ENCODE peak calls at places on chromosome 2, in nine cellular contexts. One of them, this sample, is unnamed.

GRCh38 chr2:234003972-234004617 is 46.4 kb upstream of the SPP2 start:
- DNase-seq in neural crest cell: no peak
- DNase-seq in GM12892: no peak
- DNase-seq in activated T-cell treated with anti-CD3 and anti-CD28 coated beads, Interleukin-2, amount 50 U/mL, for 72 hours: peak
- DNase-seq in neural progenitor cell: no peak
- DNase-seq in adrenal gland: peak
- DNase-seq in ascending aorta: no peak
- DNase-seq in NCI-H1417: no peak
- DNase-seq in glutamatergic neuron: no peak
- DNase-seq in this sample: no peak

GRCh38 chr2:26608557-26608956 is 32.6 kb downstream of the CIB4 start:
- DNase-seq in neural crest cell: no peak
- DNase-seq in GM12892: no peak
- DNase-seq in activated T-cell treated with anti-CD3 and anti-CD28 coated beads, Interleukin-2, amount 50 U/mL, for 72 hours: no peak
- DNase-seq in neural progenitor cell: no peak
- DNase-seq in adrenal gland: no peak
- DNase-seq in ascending aorta: no peak
- DNase-seq in NCI-H1417: no peak
- DNase-seq in glutamatergic neuron: no peak
- DNase-seq in this sample: no peak

GRCh38 chr2:97775074-97775473 is 61.7 kb downstream of the ZAP70 start:
- DNase-seq in neural crest cell: no peak
- DNase-seq in GM12892: no peak
- DNase-seq in activated T-cell treated with anti-CD3 and anti-CD28 coated beads, Interleukin-2, amount 50 U/mL, for 72 hours: no peak
- DNase-seq in neural progenitor cell: no peak
- DNase-seq in adrenal gland: no peak
- DNase-seq in ascending aorta: no peak
- DNase-seq in NCI-H1417: no peak
- DNase-seq in glutamatergic neuron: no peak
- DNase-seq in this sample: no peak

GRCh38 chr2:99256677-99257076 is 1.2 kb upstream of the LYG2 start:
- DNase-seq in neural crest cell: no peak
- DNase-seq in GM12892: no peak
- DNase-seq in activated T-cell treated with anti-CD3 and anti-CD28 coated beads, Interleukin-2, amount 50 U/mL, for 72 hours: no peak
- DNase-seq in neural progenitor cell: no peak
- DNase-seq in adrenal gland: no peak
- DNase-seq in ascending aorta: no peak
- DNase-seq in NCI-H1417: no peak
- DNase-seq in glutamatergic neuron: no peak
- DNase-seq in this sample: no peak

GRCh38 chr2:85437488-85438290 is 19.2 kb downstream of the SH2D6 start:
- DNase-seq in neural crest cell: peak
- DNase-seq in GM12892: peak
- DNase-seq in activated T-cell treated with anti-CD3 and anti-CD28 coated beads, Interleukin-2, amount 50 U/mL, for 72 hours: peak
- DNase-seq in neural progenitor cell: peak
- DNase-seq in adrenal gland: peak
- DNase-seq in ascending aorta: peak
- DNase-seq in NCI-H1417: peak
- DNase-seq in glutamatergic neuron: peak
- DNase-seq in this sample: peak

GRCh38 chr2:66580343-66580954 is 145.5 kb downstream of the MEIS1 start:
- DNase-seq in neural crest cell: no peak
- DNase-seq in GM12892: no peak
- DNase-seq in activated T-cell treated with anti-CD3 and anti-CD28 coated beads, Interleukin-2, amount 50 U/mL, for 72 hours: no peak
- DNase-seq in neural progenitor cell: no peak
- DNase-seq in adrenal gland: no peak
- DNase-seq in ascending aorta: no peak
- DNase-seq in NCI-H1417: no peak
- DNase-seq in glutamatergic neuron: no peak
- DNase-seq in this sample: no peak

GRCh38 chr2:62266433-62267038 is 70.6 kb downstream of the B3GNT2 start:
- DNase-seq in neural crest cell: no peak
- DNase-seq in GM12892: no peak
- DNase-seq in activated T-cell treated with anti-CD3 and anti-CD28 coated beads, Interleukin-2, amount 50 U/mL, for 72 hours: no peak
- DNase-seq in neural progenitor cell: peak
- DNase-seq in adrenal gland: no peak
- DNase-seq in ascending aorta: no peak
- DNase-seq in NCI-H1417: no peak
- DNase-seq in glutamatergic neuron: no peak
- DNase-seq in this sample: no peak

GRCh38 chr2:26542676-26543505 is 65.0 kb upstream of the OTOF start:
- DNase-seq in neural crest cell: no peak
- DNase-seq in GM12892: no peak
- DNase-seq in activated T-cell treated with anti-CD3 and anti-CD28 coated beads, Interleukin-2, amount 50 U/mL, for 72 hours: no peak
- DNase-seq in neural progenitor cell: no peak
- DNase-seq in adrenal gland: no peak
- DNase-seq in ascending aorta: peak
- DNase-seq in NCI-H1417: peak
- DNase-seq in glutamatergic neuron: no peak
- DNase-seq in this sample: no peak

GRCh38 chr2:147092266-147092665 is 752.6 kb upstream of the ACVR2A start:
- DNase-seq in neural crest cell: no peak
- DNase-seq in GM12892: no peak
- DNase-seq in activated T-cell treated with anti-CD3 and anti-CD28 coated beads, Interleukin-2, amount 50 U/mL, for 72 hours: no peak
- DNase-seq in neural progenitor cell: no peak
- DNase-seq in adrenal gland: no peak
- DNase-seq in ascending aorta: no peak
- DNase-seq in NCI-H1417: no peak
- DNase-seq in glutamatergic neuron: no peak
- DNase-seq in this sample: no peak

GRCh38 chr2:112481050-112481527 is 867 bp upstream of the TTL start:
- DNase-seq in neural crest cell: peak
- DNase-seq in GM12892: peak
- DNase-seq in activated T-cell treated with anti-CD3 and anti-CD28 coated beads, Interleukin-2, amount 50 U/mL, for 72 hours: peak
- DNase-seq in neural progenitor cell: peak
- DNase-seq in adrenal gland: peak
- DNase-seq in ascending aorta: peak
- DNase-seq in NCI-H1417: peak
- DNase-seq in glutamatergic neuron: peak
- DNase-seq in this sample: peak

GRCh38 chr2:157789933-157790511 is 86.1 kb downstream of the ACVR1 start:
- DNase-seq in neural crest cell: no peak
- DNase-seq in GM12892: no peak
- DNase-seq in activated T-cell treated with anti-CD3 and anti-CD28 coated beads, Interleukin-2, amount 50 U/mL, for 72 hours: no peak
- DNase-seq in neural progenitor cell: peak
- DNase-seq in adrenal gland: no peak
- DNase-seq in ascending aorta: peak
- DNase-seq in NCI-H1417: no peak
- DNase-seq in glutamatergic neuron: no peak
- DNase-seq in this sample: peak

GRCh38 chr2:196160101-196160500 is 11.3 kb downstream of the STK17B start:
- DNase-seq in neural crest cell: no peak
- DNase-seq in GM12892: no peak
- DNase-seq in activated T-cell treated with anti-CD3 and anti-CD28 coated beads, Interleukin-2, amount 50 U/mL, for 72 hours: peak
- DNase-seq in neural progenitor cell: peak
- DNase-seq in adrenal gland: peak
- DNase-seq in ascending aorta: no peak
- DNase-seq in NCI-H1417: no peak
- DNase-seq in glutamatergic neuron: no peak
- DNase-seq in this sample: no peak

GRCh38 chr2:230642966-230643365 is 69.7 kb upstream of the CAB39 start:
- DNase-seq in neural crest cell: no peak
- DNase-seq in GM12892: no peak
- DNase-seq in activated T-cell treated with anti-CD3 and anti-CD28 coated beads, Interleukin-2, amount 50 U/mL, for 72 hours: no peak
- DNase-seq in neural progenitor cell: no peak
- DNase-seq in adrenal gland: no peak
- DNase-seq in ascending aorta: no peak
- DNase-seq in NCI-H1417: no peak
- DNase-seq in glutamatergic neuron: no peak
- DNase-seq in this sample: no peak

GRCh38 chr2:98935111-98935770 is 784 bp downstream of the CRACDL start:
- DNase-seq in neural crest cell: no peak
- DNase-seq in GM12892: no peak
- DNase-seq in activated T-cell treated with anti-CD3 and anti-CD28 coated beads, Interleukin-2, amount 50 U/mL, for 72 hours: no peak
- DNase-seq in neural progenitor cell: peak
- DNase-seq in adrenal gland: no peak
- DNase-seq in ascending aorta: no peak
- DNase-seq in NCI-H1417: peak
- DNase-seq in glutamatergic neuron: no peak
- DNase-seq in this sample: no peak

GRCh38 chr2:236658974-236659757 is 89.5 kb downstream of the ACKR3 start:
- DNase-seq in neural crest cell: no peak
- DNase-seq in GM12892: no peak
- DNase-seq in activated T-cell treated with anti-CD3 and anti-CD28 coated beads, Interleukin-2, amount 50 U/mL, for 72 hours: no peak
- DNase-seq in neural progenitor cell: no peak
- DNase-seq in adrenal gland: no peak
- DNase-seq in ascending aorta: peak
- DNase-seq in NCI-H1417: no peak
- DNase-seq in glutamatergic neuron: no peak
- DNase-seq in this sample: no peak

GRCh38 chr2:180625006-180625844 is 355.2 kb upstream of the UBE2E3 start:
- DNase-seq in neural crest cell: no peak
- DNase-seq in GM12892: no peak
- DNase-seq in activated T-cell treated with anti-CD3 and anti-CD28 coated beads, Interleukin-2, amount 50 U/mL, for 72 hours: no peak
- DNase-seq in neural progenitor cell: no peak
- DNase-seq in adrenal gland: no peak
- DNase-seq in ascending aorta: no peak
- DNase-seq in NCI-H1417: no peak
- DNase-seq in glutamatergic neuron: no peak
- DNase-seq in this sample: no peak

GRCh38 chr2:65655000-65655399 is 222.6 kb upstream of the SPRED2 start:
- DNase-seq in neural crest cell: no peak
- DNase-seq in GM12892: no peak
- DNase-seq in activated T-cell treated with anti-CD3 and anti-CD28 coated beads, Interleukin-2, amount 50 U/mL, for 72 hours: no peak
- DNase-seq in neural progenitor cell: no peak
- DNase-seq in adrenal gland: no peak
- DNase-seq in ascending aorta: no peak
- DNase-seq in NCI-H1417: peak
- DNase-seq in glutamatergic neuron: no peak
- DNase-seq in this sample: no peak

GRCh38 chr2:121944072-121944829 is 188.8 kb downstream of the TSN start:
- DNase-seq in neural crest cell: no peak
- DNase-seq in GM12892: no peak
- DNase-seq in activated T-cell treated with anti-CD3 and anti-CD28 coated beads, Interleukin-2, amount 50 U/mL, for 72 hours: no peak
- DNase-seq in neural progenitor cell: no peak
- DNase-seq in adrenal gland: peak
- DNase-seq in ascending aorta: no peak
- DNase-seq in NCI-H1417: no peak
- DNase-seq in glutamatergic neuron: no peak
- DNase-seq in this sample: no peak

GRCh38 chr2:181615086-181615635 is 41.7 kb downstream of the CERKL start:
- DNase-seq in neural crest cell: no peak
- DNase-seq in GM12892: no peak
- DNase-seq in activated T-cell treated with anti-CD3 and anti-CD28 coated beads, Interleukin-2, amount 50 U/mL, for 72 hours: no peak
- DNase-seq in neural progenitor cell: no peak
- DNase-seq in adrenal gland: no peak
- DNase-seq in ascending aorta: no peak
- DNase-seq in NCI-H1417: peak
- DNase-seq in glutamatergic neuron: no peak
- DNase-seq in this sample: no peak

GRCh38 chr2:118539290-118539689 is 308.2 kb downstream of the EN1 start:
- DNase-seq in neural crest cell: no peak
- DNase-seq in GM12892: no peak
- DNase-seq in activated T-cell treated with anti-CD3 and anti-CD28 coated beads, Interleukin-2, amount 50 U/mL, for 72 hours: peak
- DNase-seq in neural progenitor cell: peak
- DNase-seq in adrenal gland: peak
- DNase-seq in ascending aorta: no peak
- DNase-seq in NCI-H1417: peak
- DNase-seq in glutamatergic neuron: peak
- DNase-seq in this sample: no peak

GRCh38 chr2:200618590-200619021 is 32.8 kb downstream of the AOX1 start:
- DNase-seq in neural crest cell: no peak
- DNase-seq in GM12892: no peak
- DNase-seq in activated T-cell treated with anti-CD3 and anti-CD28 coated beads, Interleukin-2, amount 50 U/mL, for 72 hours: peak
- DNase-seq in neural progenitor cell: peak
- DNase-seq in adrenal gland: no peak
- DNase-seq in ascending aorta: no peak
- DNase-seq in NCI-H1417: peak
- DNase-seq in glutamatergic neuron: no peak
- DNase-seq in this sample: no peak

GRCh38 chr2:233492738-233493137 is 73.8 kb downstream of the USP40 start:
- DNase-seq in neural crest cell: no peak
- DNase-seq in GM12892: no peak
- DNase-seq in activated T-cell treated with anti-CD3 and anti-CD28 coated beads, Interleukin-2, amount 50 U/mL, for 72 hours: no peak
- DNase-seq in neural progenitor cell: no peak
- DNase-seq in adrenal gland: no peak
- DNase-seq in ascending aorta: no peak
- DNase-seq in NCI-H1417: no peak
- DNase-seq in glutamatergic neuron: no peak
- DNase-seq in this sample: no peak

GRCh38 chr2:15284601-15285000 is 276.5 kb downstream of the NBAS start:
- DNase-seq in neural crest cell: no peak
- DNase-seq in GM12892: no peak
- DNase-seq in activated T-cell treated with anti-CD3 and anti-CD28 coated beads, Interleukin-2, amount 50 U/mL, for 72 hours: no peak
- DNase-seq in neural progenitor cell: no peak
- DNase-seq in adrenal gland: no peak
- DNase-seq in ascending aorta: no peak
- DNase-seq in NCI-H1417: peak
- DNase-seq in glutamatergic neuron: no peak
- DNase-seq in this sample: no peak

GRCh38 chr2:155481141-155481540 is 782.6 kb downstream of the KCNJ3 start:
- DNase-seq in neural crest cell: no peak
- DNase-seq in GM12892: no peak
- DNase-seq in activated T-cell treated with anti-CD3 and anti-CD28 coated beads, Interleukin-2, amount 50 U/mL, for 72 hours: no peak
- DNase-seq in neural progenitor cell: no peak
- DNase-seq in adrenal gland: no peak
- DNase-seq in ascending aorta: no peak
- DNase-seq in NCI-H1417: no peak
- DNase-seq in glutamatergic neuron: no peak
- DNase-seq in this sample: no peak

GRCh38 chr2:18551623-18552022 is 8.8 kb downstream of the RDH14 start:
- DNase-seq in neural crest cell: no peak
- DNase-seq in GM12892: no peak
- DNase-seq in activated T-cell treated with anti-CD3 and anti-CD28 coated beads, Interleukin-2, amount 50 U/mL, for 72 hours: no peak
- DNase-seq in neural progenitor cell: no peak
- DNase-seq in adrenal gland: no peak
- DNase-seq in ascending aorta: no peak
- DNase-seq in NCI-H1417: no peak
- DNase-seq in glutamatergic neuron: no peak
- DNase-seq in this sample: no peak

GRCh38 chr2:161418715-161419337 is 2.7 kb downstream of the TBR1 start:
- DNase-seq in neural crest cell: peak
- DNase-seq in GM12892: no peak
- DNase-seq in activated T-cell treated with anti-CD3 and anti-CD28 coated beads, Interleukin-2, amount 50 U/mL, for 72 hours: no peak
- DNase-seq in neural progenitor cell: peak
- DNase-seq in adrenal gland: no peak
- DNase-seq in ascending aorta: no peak
- DNase-seq in NCI-H1417: peak
- DNase-seq in glutamatergic neuron: peak
- DNase-seq in this sample: no peak

GRCh38 chr2:109264595-109265328 is 135.8 kb downstream of the SH3RF3 start:
- DNase-seq in neural crest cell: no peak
- DNase-seq in GM12892: no peak
- DNase-seq in activated T-cell treated with anti-CD3 and anti-CD28 coated beads, Interleukin-2, amount 50 U/mL, for 72 hours: no peak
- DNase-seq in neural progenitor cell: no peak
- DNase-seq in adrenal gland: no peak
- DNase-seq in ascending aorta: no peak
- DNase-seq in NCI-H1417: peak
- DNase-seq in glutamatergic neuron: no peak
- DNase-seq in this sample: no peak

GRCh38 chr2:14492920-14493503 is 139.5 kb upstream of the LRATD1 start:
- DNase-seq in neural crest cell: no peak
- DNase-seq in GM12892: no peak
- DNase-seq in activated T-cell treated with anti-CD3 and anti-CD28 coated beads, Interleukin-2, amount 50 U/mL, for 72 hours: no peak
- DNase-seq in neural progenitor cell: peak
- DNase-seq in adrenal gland: no peak
- DNase-seq in ascending aorta: no peak
- DNase-seq in NCI-H1417: no peak
- DNase-seq in glutamatergic neuron: no peak
- DNase-seq in this sample: no peak

GRCh38 chr2:160271166-160272086 is 71.4 kb upstream of the ITGB6 start:
- DNase-seq in neural crest cell: no peak
- DNase-seq in GM12892: no peak
- DNase-seq in activated T-cell treated with anti-CD3 and anti-CD28 coated beads, Interleukin-2, amount 50 U/mL, for 72 hours: no peak
- DNase-seq in neural progenitor cell: peak
- DNase-seq in adrenal gland: no peak
- DNase-seq in ascending aorta: no peak
- DNase-seq in NCI-H1417: no peak
- DNase-seq in glutamatergic neuron: peak
- DNase-seq in this sample: peak

GRCh38 chr2:228675042-228675441 is 493.6 kb upstream of the SPHKAP start:
- DNase-seq in neural crest cell: no peak
- DNase-seq in GM12892: no peak
- DNase-seq in activated T-cell treated with anti-CD3 and anti-CD28 coated beads, Interleukin-2, amount 50 U/mL, for 72 hours: no peak
- DNase-seq in neural progenitor cell: no peak
- DNase-seq in adrenal gland: peak
- DNase-seq in ascending aorta: no peak
- DNase-seq in NCI-H1417: no peak
- DNase-seq in glutamatergic neuron: no peak
- DNase-seq in this sample: peak

GRCh38 chr2:136139601-136140000 is 21.7 kb upstream of the CXCR4 start:
- DNase-seq in neural crest cell: no peak
- DNase-seq in GM12892: no peak
- DNase-seq in activated T-cell treated with anti-CD3 and anti-CD28 coated beads, Interleukin-2, amount 50 U/mL, for 72 hours: no peak
- DNase-seq in neural progenitor cell: no peak
- DNase-seq in adrenal gland: no peak
- DNase-seq in ascending aorta: no peak
- DNase-seq in NCI-H1417: no peak
- DNase-seq in glutamatergic neuron: no peak
- DNase-seq in this sample: no peak